ENCODE peak calls at places on chromosomes 12 and 14, in nine cellular contexts. F is choroid plexus epithelial cell, X is left ventricle myocardium inferior, W is coronary artery, G is neural progenitor cell, J is stomach, Y is WERI-Rb-1, R is Caco-2, B is mucosa of descending colon. P is an unnamed sample.

GRCh38 chr12:27814411-27814810 is 34.4 kb upstream of the MANSC4 start:
- DNase-seq in F (no peak), X (no peak), W (no peak), G (no peak), J (no peak), Y (no peak), R (no peak), B (no peak), P (no peak)

GRCh38 chr14:35124127-35124526 is 1.8 kb downstream of the PRORP start:
- DNase-seq in F (peak; percentile 18), X (no peak), W (no peak), G (no peak), J (no peak), Y (no peak), R (no peak), B (no peak), P (no peak)

GRCh38 chr14:25090716-25091454 is 40.9 kb upstream of the STXBP6 start:
- DNase-seq in F (peak; percentile 56), X (no peak), W (no peak), G (no peak), J (peak; percentile 48), Y (no peak), R (peak; percentile 88), B (no peak), P (no peak)

GRCh38 chr12:93020225-93020997 is 91.3 kb upstream of the EEA1 start:
- DNase-seq in F (no peak), X (no peak), W (no peak), G (no peak), J (peak; percentile 85), Y (no peak), R (peak; percentile 96), B (peak; percentile 74), P (no peak)

GRCh38 chr12:69540606-69541386 is 44.5 kb upstream of the CCT2 start:
- DNase-seq in F (peak; percentile 81), X (no peak), W (no peak), G (no peak), J (no peak), Y (no peak), R (no peak), B (no peak), P (no peak)

GRCh38 chr12:120939523-120939922 is 35.4 kb upstream of the SPPL3 start:
- DNase-seq in F (no peak), X (peak; percentile 29), W (no peak), G (no peak), J (no peak), Y (no peak), R (no peak), B (no peak), P (no peak)

GRCh38 chr12:117685115-117685926 is 283.5 kb downstream of the KSR2 start:
- DNase-seq in F (no peak), X (no peak), W (no peak), G (peak; percentile 67), J (no peak), Y (peak; percentile 42), R (peak; percentile 82), B (peak; percentile 83), P (peak; percentile 89)

GRCh38 chr12:11812558-11813421 is 163.3 kb downstream of the ETV6 start:
- DNase-seq in F (peak; percentile 59), X (no peak), W (no peak), G (peak; percentile 89), J (no peak), Y (no peak), R (no peak), B (peak; percentile 63), P (no peak)

GRCh38 chr12:22121224-22121623 is 75.2 kb downstream of the CMAS start:
- DNase-seq in F (no peak), X (no peak), W (no peak), G (peak; percentile 46), J (no peak), Y (peak; percentile 27), R (no peak), B (no peak), P (no peak)

GRCh38 chr12:118480235-118480634 is 103.9 kb downstream of the SUDS3 start:
- DNase-seq in F (no peak), X (no peak), W (no peak), G (no peak), J (no peak), Y (no peak), R (no peak), B (no peak), P (no peak)

GRCh38 chr12:108788076-108788782 is 56.9 kb upstream of the CORO1C start:
- DNase-seq in F (no peak), X (peak; percentile 73), W (no peak), G (no peak), J (no peak), Y (no peak), R (no peak), B (no peak), P (no peak)

GRCh38 chr14:86640288-86640687 is 1110.3 kb downstream of the FLRT2 start:
- DNase-seq in F (no peak), X (no peak), W (no peak), G (peak; percentile 15), J (no peak), Y (peak; percentile 27), R (no peak), B (no peak), P (no peak)

GRCh38 chr14:77782202-77782601 is 17.7 kb upstream of the ADCK1 start:
- DNase-seq in F (peak; percentile 33), X (no peak), W (no peak), G (no peak), J (no peak), Y (no peak), R (no peak), B (no peak), P (no peak)

GRCh38 chr14:80291099-80291498 is 79.8 kb upstream of the DIO2 start:
- DNase-seq in F (no peak), X (no peak), W (no peak), G (no peak), J (no peak), Y (no peak), R (no peak), B (no peak), P (no peak)

GRCh38 chr12:79143803-79144202 is 279.2 kb downstream of the SYT1 start:
- DNase-seq in F (no peak), X (no peak), W (no peak), G (no peak), J (no peak), Y (no peak), R (no peak), B (no peak), P (no peak)

GRCh38 chr12:28780096-28780495 is 369.0 kb upstream of the FAR2 start:
- DNase-seq in F (peak; percentile 86), X (no peak), W (no peak), G (no peak), J (no peak), Y (no peak), R (no peak), B (no peak), P (no peak)

GRCh38 chr12:95380997-95381786 is 92.8 kb upstream of the METAP2 start:
- DNase-seq in F (peak; percentile 25), X (no peak), W (no peak), G (no peak), J (no peak), Y (no peak), R (no peak), B (no peak), P (no peak)
- TF ChIP-seq CTCF in F (no peak), X (no peak), W (no peak), G (no peak), J (no peak), Y (no peak), R (no peak), B (no peak), P (no peak)

DNA sequence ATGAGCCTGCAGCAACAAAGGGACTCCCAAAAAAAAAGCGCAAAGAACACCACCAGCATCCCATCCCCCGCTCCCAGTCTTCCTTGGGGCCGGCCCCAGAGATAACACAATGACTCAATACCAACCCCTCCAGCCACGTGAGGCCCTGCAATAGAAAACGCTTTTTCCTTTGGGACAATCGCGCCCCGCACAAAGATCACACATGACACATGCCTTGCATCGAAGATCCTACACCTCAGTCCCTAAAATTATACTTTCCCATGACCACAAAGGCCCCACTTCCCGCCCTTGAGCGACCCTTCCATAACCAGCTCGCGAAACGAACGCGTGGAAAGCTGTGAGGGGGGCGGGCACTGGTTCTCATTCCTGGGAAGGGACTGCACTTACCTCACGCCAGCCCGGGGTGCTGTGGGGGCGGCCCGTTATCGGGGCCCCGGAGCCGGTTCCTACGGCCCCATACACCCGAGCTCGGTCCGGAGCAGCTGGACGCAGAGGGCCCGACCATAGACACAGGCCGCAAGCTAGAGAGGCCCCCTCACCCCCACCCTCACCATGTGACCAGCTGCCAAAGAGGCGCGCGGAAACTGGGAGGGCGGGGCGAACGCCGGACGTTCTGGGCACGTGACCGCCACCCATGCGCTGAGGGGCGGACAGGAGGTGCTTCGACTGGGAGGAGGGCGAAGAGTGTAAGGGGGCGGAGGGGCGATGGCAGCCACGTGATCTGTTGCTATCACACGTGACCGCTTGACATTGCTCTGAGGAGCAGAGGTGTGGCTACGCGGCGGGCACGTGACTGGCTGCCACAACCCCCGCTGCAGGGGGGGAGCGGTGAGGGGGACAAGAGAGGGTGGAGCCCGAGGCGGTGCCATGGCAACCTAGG is at the start of gene CDK4:
- DNase-seq in F (peak; percentile 100), X (peak; percentile 99), W (peak; percentile 100), G (peak; percentile 100), J (peak; percentile 98), Y (peak; percentile 100), R (peak; percentile 100), B (peak; percentile 100), P (peak; percentile 100)
- TF ChIP-seq CTCF in F (no peak), X (no peak), W (no peak), G (no peak), J (no peak), Y (no peak), R (no peak), B (no peak), P (no peak)

GRCh38 chr14:53180272-53181221 is 27.4 kb upstream of the DDHD1 start:
- DNase-seq in F (peak; percentile 64), X (no peak), W (no peak), G (peak; percentile 91), J (no peak), Y (peak; percentile 27), R (peak; percentile 39), B (no peak), P (no peak)
- TF ChIP-seq CTCF in F (peak; percentile 51), X (peak; percentile 20), W (no peak), G (peak; percentile 61), J (no peak), Y (peak; percentile 33), R (peak; percentile 31), B (no peak), P (peak; percentile 49)

GRCh38 chr14:66493750-66494149 is 7.6 kb downstream of the CCDC196 start:
- DNase-seq in F (no peak), X (no peak), W (no peak), G (no peak), J (no peak), Y (no peak), R (no peak), B (no peak), P (no peak)

GRCh38 chr14:66495214-66496098 is 9.3 kb downstream of the CCDC196 start:
- DNase-seq in F (peak; percentile 90), X (no peak), W (no peak), G (peak; percentile 62), J (peak; percentile 44), Y (peak; percentile 52), R (peak; percentile 48), B (no peak), P (no peak)

GRCh38 chr14:66485910-66486421 is at the start of gene CCDC196:
- DNase-seq in F (no peak), X (no peak), W (no peak), G (no peak), J (no peak), Y (no peak), R (no peak), B (no peak), P (no peak)

GRCh38 chr14:66487159-66487558 is 988 bp downstream of the CCDC196 start:
- DNase-seq in F (no peak), X (no peak), W (no peak), G (no peak), J (no peak), Y (no peak), R (no peak), B (no peak), P (no peak)

GRCh38 chr14:66490143-66491111 is 4.3 kb downstream of the CCDC196 start:
- DNase-seq in F (no peak), X (no peak), W (no peak), G (no peak), J (no peak), Y (no peak), R (no peak), B (no peak), P (no peak)
- TF ChIP-seq CTCF in F (no peak), X (no peak), W (no peak), G (no peak), J (no peak), Y (no peak), R (no peak), B (no peak), P (no peak)